ENCODE peak calls at places on chromosome 12, in seven cellular contexts. L is tibial artery; H is ovary; E is epithelial cell of esophagus; R is GM18507; S is effector CD4-positive, alpha-beta T cell; Q is uterus. F is an unnamed sample.

GRCh38 chr12:81257952-81258551 is 180.2 kb downstream of the ACSS3 start:
- DNase-seq in L (no peak), H (no peak), E (peak; percentile 45), R (no peak), S (no peak), Q (no peak), F (peak; percentile 49)

GRCh38 chr12:108729612-108730336 is 1.5 kb downstream of the CORO1C start:
- DNase-seq in L (no peak), H (no peak), E (peak; percentile 58), R (no peak), S (no peak), Q (no peak), F (no peak)

GRCh38 chr12:21892341-21892740 is 48.9 kb downstream of the ABCC9 start:
- DNase-seq in L (no peak), H (no peak), E (no peak), R (no peak), S (no peak), Q (peak; percentile 23), F (no peak)

GRCh38 chr12:123465084-123465483 is 7.1 kb downstream of the SNRNP35 start:
- DNase-seq in L (no peak), H (no peak), E (no peak), R (no peak), S (no peak), Q (no peak), F (no peak)

GRCh38 chr12:64256166-64256800 is 34.2 kb upstream of the KICS2 start:
- DNase-seq in L (no peak), H (no peak), E (peak; percentile 62), R (no peak), S (no peak), Q (no peak), F (peak; percentile 37)

GRCh38 chr12:22333186-22333745 is 1.2 kb downstream of the ST8SIA1 start:
- DNase-seq in L (no peak), H (no peak), E (no peak), R (no peak), S (no peak), Q (no peak), F (no peak)

GRCh38 chr12:1660304-1661187 is 30.3 kb upstream of the ADIPOR2 start:
- DNase-seq in L (peak; percentile 67), H (peak; percentile 87), E (peak; percentile 96), R (no peak), S (peak; percentile 60), Q (peak; percentile 65), F (no peak)

GRCh38 chr12:120445911-120446909 is at the start of the genes GATC and TRIAP1:
- DNase-seq in L (peak; percentile 73), H (peak; percentile 78), E (peak; percentile 90), R (peak; percentile 71), S (peak; percentile 79), Q (peak; percentile 65), F (peak; percentile 33)

GRCh38 chr12:107236824-107237467 is 143.6 kb upstream of the CRY1 start:
- DNase-seq in L (no peak), H (no peak), E (peak; percentile 94), R (no peak), S (no peak), Q (no peak), F (no peak)

GRCh38 chr12:130712346-130713065 is 3.6 kb downstream of the RIMBP2 start:
- DNase-seq in L (peak; percentile 15), H (no peak), E (no peak), R (no peak), S (no peak), Q (no peak), F (no peak)

GRCh38 chr12:20451759-20452158 is 83.4 kb downstream of the PDE3A start:
- DNase-seq in L (no peak), H (no peak), E (no peak), R (no peak), S (no peak), Q (no peak), F (no peak)

GRCh38 chr12:29739279-29739991 is 44.3 kb downstream of the TMTC1 start:
- DNase-seq in L (no peak), H (no peak), E (no peak), R (no peak), S (no peak), Q (no peak), F (no peak)